ENCODE peak calls at places on chromosomes 3 and 15, in five cellular contexts. U is progenitor cell of endocrine pancreas, R is GM12878, V is posterior vena cava, O is upper lobe of right lung. K is an unnamed sample.

GRCh38 chr15:76197703-76198455 is 113.4 kb downstream of the ETFA start:
- DNase-seq in R (no peak), U (no peak), V (no peak), O (peak; percentile 54), K (peak; percentile 23)

GRCh38 chr3:29705906-29706507 is 425.1 kb downstream of the RBMS3 start:
- DNase-seq in O (no peak), U (no peak), V (no peak), R (no peak), K (no peak)

GRCh38 chr3:160474416-160474838 is 24.8 kb upstream of the TRIM59 start:
- DNase-seq in R (no peak), V (no peak), U (no peak), O (no peak), K (no peak)

GRCh38 chr15:100918034-100918689 is 995 bp upstream of the LRRK1 start:
- DNase-seq in V (peak; percentile 94), O (peak; percentile 93), R (no peak), U (peak; percentile 73), K (peak; percentile 85)

GRCh38 chr15:78087944-78088772 is 4.2 kb upstream of the SH2D7 start:
- DNase-seq in V (no peak), O (no peak), U (no peak), R (no peak), K (no peak)

GRCh38 chr3:118736107-118736506 is 298.5 kb downstream of the IGSF11 start:
- DNase-seq in O (no peak), V (no peak), U (no peak), R (no peak), K (no peak)

GRCh38 chr3:179421500-179421899 is 29.8 kb downstream of the GNB4 start:
- DNase-seq in R (no peak), U (no peak), V (no peak), O (no peak), K (no peak)

GRCh38 chr3:195893516-195893915 is 14.8 kb downstream of the TNK2 start:
- DNase-seq in O (no peak), U (no peak), R (no peak), V (no peak), K (no peak)

GRCh38 chr3:196837819-196838420 is 29.8 kb upstream of the SENP5 start:
- DNase-seq in R (peak; percentile 20), U (no peak), O (peak; percentile 69), V (no peak), K (peak; percentile 74)

GRCh38 chr3:169324454-169324789 is 339.1 kb downstream of the MECOM start:
- DNase-seq in V (no peak), O (no peak), R (no peak), U (no peak), K (no peak)

GRCh38 chr3:124007186-124007585 is 15.3 kb upstream of the ROPN1 start:
- DNase-seq in R (no peak), O (no peak), U (no peak), V (no peak), K (no peak)

GRCh38 chr3:71372369-71372768 is 211.2 kb downstream of the FOXP1 start:
- DNase-seq in V (no peak), O (no peak), R (no peak), U (no peak), K (no peak)

GRCh38 chr15:68012911-68013310 is 41.2 kb upstream of the PIAS1 start:
- DNase-seq in O (no peak), U (no peak), V (no peak), R (no peak), K (no peak)

GRCh38 chr3:120469440-120470415 is 18.9 kb upstream of the FSTL1 start:
- DNase-seq in U (no peak), V (no peak), R (no peak), O (no peak), K (no peak)

GRCh38 chr3:72058493-72059081 is 273.6 kb upstream of the PROK2 start:
- DNase-seq in U (no peak), V (no peak), O (no peak), R (no peak), K (no peak)

GRCh38 chr15:62307551-62307950 is 142.5 kb upstream of the C2CD4B start:
- DNase-seq in U (no peak), V (no peak), O (no peak), R (no peak), K (no peak)

GRCh38 chr3:1092771-1093170 is at the start of gene CNTN6:
- DNase-seq in U (no peak), R (no peak), O (no peak), V (no peak), K (no peak)

GRCh38 chr3:140117111-140117526 is 182.1 kb downstream of the CLSTN2 start:
- DNase-seq in R (no peak), V (no peak), U (no peak), O (no peak), K (no peak)

GRCh38 chr3:4337147-4337546 is 34.0 kb downstream of the SETMAR start:
- DNase-seq in R (no peak), O (no peak), U (no peak), V (no peak), K (no peak)

GRCh38 chr3:184156522-184156955 is 1.4 kb downstream of the DVL3 start:
- DNase-seq in R (no peak), U (peak; percentile 28), O (peak; percentile 76), V (no peak), K (peak; percentile 76)

GRCh38 chr3:39177708-39178332 is 14.6 kb downstream of the XIRP1 start:
- DNase-seq in R (peak; percentile 43), O (peak; percentile 96), V (peak; percentile 96), U (peak; percentile 33), K (peak; percentile 92)

GRCh38 chr15:99492275-99492674 is 73.5 kb upstream of the MEF2A start:
- DNase-seq in U (no peak), V (no peak), O (no peak), R (no peak), K (no peak)

GRCh38 chr15:43153269-43153668 is 19.9 kb downstream of the TMEM62 start:
- DNase-seq in R (no peak), V (no peak), O (no peak), U (no peak), K (no peak)

GRCh38 chr15:80343610-80344009 is 60.6 kb upstream of the ARNT2 start:
- DNase-seq in R (no peak), V (no peak), U (no peak), O (peak; percentile 72), K (no peak)

GRCh38 chr3:197466586-197467399 is 89.0 kb downstream of the BDH1 start:
- DNase-seq in O (peak; percentile 36), U (no peak), R (no peak), V (no peak), K (peak; percentile 45)

GRCh38 chr3:183375337-183375736 is 53.1 kb downstream of the MCF2L2 start:
- DNase-seq in V (no peak), U (no peak), O (no peak), R (no peak), K (no peak)

GRCh38 chr3:14377838-14378169 is 24.6 kb upstream of the SLC6A6 start:
- DNase-seq in V (no peak), O (peak; percentile 74), U (no peak), R (peak; percentile 25), K (no peak)

GRCh38 chr15:29815000-29815704 is 7.1 kb downstream of the TJP1 start:
- DNase-seq in V (no peak), U (no peak), R (no peak), O (no peak), K (no peak)

K was measured in sciatic nerve.